ENCODE peak calls at places on chromosomes 2 and 18, in nine cellular contexts. One of them, this sample, is unnamed.

GRCh38 chr2:40287201-40287600 is 164.7 kb downstream of the SLC8A1 start:
- DNase-seq in foreskin fibroblast: no peak
- DNase-seq in stimulated activated CD8-positive, alpha-beta memory T cell treated with anti-CD3 and anti-CD28 coated beads, Interleukin-15, amount 100 ng/mL, for 24 hours: no peak
- DNase-seq in AG09319: no peak
- DNase-seq in left ventricle myocardium inferior: no peak
- DNase-seq in posterior vena cava: no peak
- DNase-seq in GM10248: no peak
- DNase-seq in fibroblast of the aortic adventitia: peak
- DNase-seq in T follicular helper cell: no peak
- DNase-seq in this sample: no peak

GRCh38 chr2:94873362-94874276 is 2.4 kb downstream of the TEKT4 start:
- DNase-seq in foreskin fibroblast: no peak
- DNase-seq in stimulated activated CD8-positive, alpha-beta memory T cell treated with anti-CD3 and anti-CD28 coated beads, Interleukin-15, amount 100 ng/mL, for 24 hours: no peak
- DNase-seq in AG09319: no peak
- DNase-seq in left ventricle myocardium inferior: peak
- DNase-seq in posterior vena cava: no peak
- DNase-seq in GM10248: no peak
- DNase-seq in fibroblast of the aortic adventitia: no peak
- DNase-seq in T follicular helper cell: no peak
- DNase-seq in this sample: no peak

GRCh38 chr2:129479892-129480291 is 499.6 kb upstream of the RAB6C start:
- DNase-seq in foreskin fibroblast: no peak
- DNase-seq in stimulated activated CD8-positive, alpha-beta memory T cell treated with anti-CD3 and anti-CD28 coated beads, Interleukin-15, amount 100 ng/mL, for 24 hours: no peak
- DNase-seq in AG09319: no peak
- DNase-seq in left ventricle myocardium inferior: no peak
- DNase-seq in posterior vena cava: no peak
- DNase-seq in GM10248: no peak
- DNase-seq in fibroblast of the aortic adventitia: no peak
- DNase-seq in T follicular helper cell: no peak
- DNase-seq in this sample: no peak

GRCh38 chr18:8792688-8793316 is 87.4 kb downstream of the MTCL1 start:
- DNase-seq in foreskin fibroblast: no peak
- DNase-seq in stimulated activated CD8-positive, alpha-beta memory T cell treated with anti-CD3 and anti-CD28 coated beads, Interleukin-15, amount 100 ng/mL, for 24 hours: no peak
- DNase-seq in AG09319: no peak
- DNase-seq in left ventricle myocardium inferior: no peak
- DNase-seq in posterior vena cava: no peak
- DNase-seq in GM10248: no peak
- DNase-seq in fibroblast of the aortic adventitia: no peak
- DNase-seq in T follicular helper cell: no peak
- DNase-seq in this sample: no peak

GRCh38 chr2:80169811-80170594 is 134.5 kb downstream of the LRRTM1 start:
- DNase-seq in foreskin fibroblast: no peak
- DNase-seq in stimulated activated CD8-positive, alpha-beta memory T cell treated with anti-CD3 and anti-CD28 coated beads, Interleukin-15, amount 100 ng/mL, for 24 hours: no peak
- DNase-seq in AG09319: no peak
- DNase-seq in left ventricle myocardium inferior: no peak
- DNase-seq in posterior vena cava: no peak
- DNase-seq in GM10248: no peak
- DNase-seq in fibroblast of the aortic adventitia: no peak
- DNase-seq in T follicular helper cell: no peak
- DNase-seq in this sample: no peak

GRCh38 chr2:70024284-70024683 is 62.9 kb upstream of the ASPRV1 start:
- DNase-seq in foreskin fibroblast: no peak
- DNase-seq in stimulated activated CD8-positive, alpha-beta memory T cell treated with anti-CD3 and anti-CD28 coated beads, Interleukin-15, amount 100 ng/mL, for 24 hours: no peak
- DNase-seq in AG09319: no peak
- DNase-seq in left ventricle myocardium inferior: no peak
- DNase-seq in posterior vena cava: no peak
- DNase-seq in GM10248: no peak
- DNase-seq in fibroblast of the aortic adventitia: no peak
- DNase-seq in T follicular helper cell: no peak
- DNase-seq in this sample: no peak

GRCh38 chr2:45978302-45978859 is 318.8 kb upstream of the EPAS1 start:
- DNase-seq in foreskin fibroblast: no peak
- DNase-seq in stimulated activated CD8-positive, alpha-beta memory T cell treated with anti-CD3 and anti-CD28 coated beads, Interleukin-15, amount 100 ng/mL, for 24 hours: no peak
- DNase-seq in AG09319: no peak
- DNase-seq in left ventricle myocardium inferior: no peak
- DNase-seq in posterior vena cava: no peak
- DNase-seq in GM10248: peak
- DNase-seq in fibroblast of the aortic adventitia: no peak
- DNase-seq in T follicular helper cell: no peak
- DNase-seq in this sample: no peak

GRCh38 chr2:23385748-23386421 is 906 bp downstream of the KLHL29 start:
- DNase-seq in foreskin fibroblast: no peak
- DNase-seq in stimulated activated CD8-positive, alpha-beta memory T cell treated with anti-CD3 and anti-CD28 coated beads, Interleukin-15, amount 100 ng/mL, for 24 hours: no peak
- DNase-seq in AG09319: no peak
- DNase-seq in left ventricle myocardium inferior: peak
- DNase-seq in posterior vena cava: no peak
- DNase-seq in GM10248: peak
- DNase-seq in fibroblast of the aortic adventitia: no peak
- DNase-seq in T follicular helper cell: no peak
- DNase-seq in this sample: no peak

GRCh38 chr2:113324684-113325160 is 46.0 kb upstream of the PAX8 start:
- DNase-seq in foreskin fibroblast: peak
- DNase-seq in stimulated activated CD8-positive, alpha-beta memory T cell treated with anti-CD3 and anti-CD28 coated beads, Interleukin-15, amount 100 ng/mL, for 24 hours: peak
- DNase-seq in AG09319: no peak
- DNase-seq in left ventricle myocardium inferior: peak
- DNase-seq in posterior vena cava: no peak
- DNase-seq in GM10248: peak
- DNase-seq in fibroblast of the aortic adventitia: peak
- DNase-seq in T follicular helper cell: peak
- DNase-seq in this sample: no peak

GRCh38 chr18:31409301-31409700 is 32.7 kb downstream of the DSG4 start:
- DNase-seq in foreskin fibroblast: no peak
- DNase-seq in stimulated activated CD8-positive, alpha-beta memory T cell treated with anti-CD3 and anti-CD28 coated beads, Interleukin-15, amount 100 ng/mL, for 24 hours: no peak
- DNase-seq in AG09319: no peak
- DNase-seq in left ventricle myocardium inferior: no peak
- DNase-seq in posterior vena cava: no peak
- DNase-seq in GM10248: no peak
- DNase-seq in fibroblast of the aortic adventitia: no peak
- DNase-seq in T follicular helper cell: no peak
- DNase-seq in this sample: no peak

GRCh38 chr2:228417966-228418365 is 236.5 kb upstream of the SPHKAP start:
- DNase-seq in foreskin fibroblast: peak
- DNase-seq in stimulated activated CD8-positive, alpha-beta memory T cell treated with anti-CD3 and anti-CD28 coated beads, Interleukin-15, amount 100 ng/mL, for 24 hours: no peak
- DNase-seq in AG09319: no peak
- DNase-seq in left ventricle myocardium inferior: no peak
- DNase-seq in posterior vena cava: no peak
- DNase-seq in GM10248: no peak
- DNase-seq in fibroblast of the aortic adventitia: peak
- DNase-seq in T follicular helper cell: no peak
- DNase-seq in this sample: no peak

GRCh38 chr2:232038251-232038897 is 76.9 kb downstream of the DIS3L2 start:
- DNase-seq in foreskin fibroblast: no peak
- DNase-seq in stimulated activated CD8-positive, alpha-beta memory T cell treated with anti-CD3 and anti-CD28 coated beads, Interleukin-15, amount 100 ng/mL, for 24 hours: no peak
- DNase-seq in AG09319: no peak
- DNase-seq in left ventricle myocardium inferior: no peak
- DNase-seq in posterior vena cava: no peak
- DNase-seq in GM10248: no peak
- DNase-seq in fibroblast of the aortic adventitia: peak
- DNase-seq in T follicular helper cell: no peak
- DNase-seq in this sample: no peak

GRCh38 chr2:64919261-64919660 is 69.9 kb upstream of the SLC1A4 start:
- DNase-seq in foreskin fibroblast: no peak
- DNase-seq in stimulated activated CD8-positive, alpha-beta memory T cell treated with anti-CD3 and anti-CD28 coated beads, Interleukin-15, amount 100 ng/mL, for 24 hours: no peak
- DNase-seq in AG09319: no peak
- DNase-seq in left ventricle myocardium inferior: no peak
- DNase-seq in posterior vena cava: no peak
- DNase-seq in GM10248: no peak
- DNase-seq in fibroblast of the aortic adventitia: no peak
- DNase-seq in T follicular helper cell: no peak
- DNase-seq in this sample: no peak

GRCh38 chr2:50492452-50492851 is 539.5 kb downstream of the NRXN1 start:
- DNase-seq in foreskin fibroblast: peak
- DNase-seq in stimulated activated CD8-positive, alpha-beta memory T cell treated with anti-CD3 and anti-CD28 coated beads, Interleukin-15, amount 100 ng/mL, for 24 hours: no peak
- DNase-seq in AG09319: peak
- DNase-seq in left ventricle myocardium inferior: no peak
- DNase-seq in posterior vena cava: no peak
- DNase-seq in GM10248: peak
- DNase-seq in fibroblast of the aortic adventitia: peak
- DNase-seq in T follicular helper cell: peak
- DNase-seq in this sample: peak

GRCh38 chr2:20173496-20174402 is 51.2 kb downstream of the SDC1 start:
- DNase-seq in foreskin fibroblast: no peak
- DNase-seq in stimulated activated CD8-positive, alpha-beta memory T cell treated with anti-CD3 and anti-CD28 coated beads, Interleukin-15, amount 100 ng/mL, for 24 hours: no peak
- DNase-seq in AG09319: no peak
- DNase-seq in left ventricle myocardium inferior: no peak
- DNase-seq in posterior vena cava: no peak
- DNase-seq in GM10248: no peak
- DNase-seq in fibroblast of the aortic adventitia: no peak
- DNase-seq in T follicular helper cell: no peak
- DNase-seq in this sample: no peak

GRCh38 chr18:25832008-25832604 is 258.3 kb downstream of the SS18 start:
- DNase-seq in foreskin fibroblast: peak
- DNase-seq in stimulated activated CD8-positive, alpha-beta memory T cell treated with anti-CD3 and anti-CD28 coated beads, Interleukin-15, amount 100 ng/mL, for 24 hours: no peak
- DNase-seq in AG09319: peak
- DNase-seq in left ventricle myocardium inferior: peak
- DNase-seq in posterior vena cava: peak
- DNase-seq in GM10248: peak
- DNase-seq in fibroblast of the aortic adventitia: peak
- DNase-seq in T follicular helper cell: no peak
- DNase-seq in this sample: no peak

GRCh38 chr2:1704606-1705556 is 39.4 kb downstream of the PXDN start:
- DNase-seq in foreskin fibroblast: no peak
- DNase-seq in stimulated activated CD8-positive, alpha-beta memory T cell treated with anti-CD3 and anti-CD28 coated beads, Interleukin-15, amount 100 ng/mL, for 24 hours: no peak
- DNase-seq in AG09319: no peak
- DNase-seq in left ventricle myocardium inferior: no peak
- DNase-seq in posterior vena cava: no peak
- DNase-seq in GM10248: no peak
- DNase-seq in fibroblast of the aortic adventitia: no peak
- DNase-seq in T follicular helper cell: no peak
- DNase-seq in this sample: no peak

GRCh38 chr2:239779592-239779983 is 245.6 kb downstream of the NDUFA10 start:
- DNase-seq in foreskin fibroblast: no peak
- DNase-seq in stimulated activated CD8-positive, alpha-beta memory T cell treated with anti-CD3 and anti-CD28 coated beads, Interleukin-15, amount 100 ng/mL, for 24 hours: no peak
- DNase-seq in AG09319: no peak
- DNase-seq in left ventricle myocardium inferior: no peak
- DNase-seq in posterior vena cava: peak
- DNase-seq in GM10248: no peak
- DNase-seq in fibroblast of the aortic adventitia: no peak
- DNase-seq in T follicular helper cell: no peak
- DNase-seq in this sample: no peak

GRCh38 chr2:96625571-96626552 is 12.2 kb downstream of the KANSL3 start:
- DNase-seq in foreskin fibroblast: no peak
- DNase-seq in stimulated activated CD8-positive, alpha-beta memory T cell treated with anti-CD3 and anti-CD28 coated beads, Interleukin-15, amount 100 ng/mL, for 24 hours: no peak
- DNase-seq in AG09319: no peak
- DNase-seq in left ventricle myocardium inferior: no peak
- DNase-seq in posterior vena cava: no peak
- DNase-seq in GM10248: no peak
- DNase-seq in fibroblast of the aortic adventitia: peak
- DNase-seq in T follicular helper cell: no peak
- DNase-seq in this sample: no peak

GRCh38 chr18:37874721-37875120 is 309.1 kb upstream of the CELF4 start:
- DNase-seq in foreskin fibroblast: no peak
- DNase-seq in stimulated activated CD8-positive, alpha-beta memory T cell treated with anti-CD3 and anti-CD28 coated beads, Interleukin-15, amount 100 ng/mL, for 24 hours: no peak
- DNase-seq in AG09319: no peak
- DNase-seq in left ventricle myocardium inferior: no peak
- DNase-seq in posterior vena cava: no peak
- DNase-seq in GM10248: no peak
- DNase-seq in fibroblast of the aortic adventitia: no peak
- DNase-seq in T follicular helper cell: no peak
- DNase-seq in this sample: no peak

GRCh38 chr2:182066439-182067061 is 80.9 kb downstream of the PPP1R1C start:
- DNase-seq in foreskin fibroblast: peak
- DNase-seq in stimulated activated CD8-positive, alpha-beta memory T cell treated with anti-CD3 and anti-CD28 coated beads, Interleukin-15, amount 100 ng/mL, for 24 hours: no peak
- DNase-seq in AG09319: peak
- DNase-seq in left ventricle myocardium inferior: no peak
- DNase-seq in posterior vena cava: no peak
- DNase-seq in GM10248: no peak
- DNase-seq in fibroblast of the aortic adventitia: peak
- DNase-seq in T follicular helper cell: no peak
- DNase-seq in this sample: peak

GRCh38 chr2:55138546-55139288 is 88.5 kb upstream of the RTN4 start:
- DNase-seq in foreskin fibroblast: no peak
- DNase-seq in stimulated activated CD8-positive, alpha-beta memory T cell treated with anti-CD3 and anti-CD28 coated beads, Interleukin-15, amount 100 ng/mL, for 24 hours: no peak
- DNase-seq in AG09319: no peak
- DNase-seq in left ventricle myocardium inferior: no peak
- DNase-seq in posterior vena cava: no peak
- DNase-seq in GM10248: no peak
- DNase-seq in fibroblast of the aortic adventitia: no peak
- DNase-seq in T follicular helper cell: no peak
- DNase-seq in this sample: no peak

GRCh38 chr2:178309541-178309940 is 115.2 kb downstream of the OSBPL6 start:
- DNase-seq in foreskin fibroblast: no peak
- DNase-seq in stimulated activated CD8-positive, alpha-beta memory T cell treated with anti-CD3 and anti-CD28 coated beads, Interleukin-15, amount 100 ng/mL, for 24 hours: no peak
- DNase-seq in AG09319: no peak
- DNase-seq in left ventricle myocardium inferior: no peak
- DNase-seq in posterior vena cava: no peak
- DNase-seq in GM10248: no peak
- DNase-seq in fibroblast of the aortic adventitia: no peak
- DNase-seq in T follicular helper cell: no peak
- DNase-seq in this sample: no peak

GRCh38 chr2:54604771-54605350 is 118.6 kb upstream of the EML6 start:
- DNase-seq in foreskin fibroblast: no peak
- DNase-seq in stimulated activated CD8-positive, alpha-beta memory T cell treated with anti-CD3 and anti-CD28 coated beads, Interleukin-15, amount 100 ng/mL, for 24 hours: no peak
- DNase-seq in AG09319: no peak
- DNase-seq in left ventricle myocardium inferior: no peak
- DNase-seq in posterior vena cava: no peak
- DNase-seq in GM10248: no peak
- DNase-seq in fibroblast of the aortic adventitia: no peak
- DNase-seq in T follicular helper cell: no peak
- DNase-seq in this sample: no peak

GRCh38 chr18:35841283-35841682 is 131.2 kb upstream of the RMP24 start:
- DNase-seq in foreskin fibroblast: no peak
- DNase-seq in stimulated activated CD8-positive, alpha-beta memory T cell treated with anti-CD3 and anti-CD28 coated beads, Interleukin-15, amount 100 ng/mL, for 24 hours: no peak
- DNase-seq in AG09319: no peak
- DNase-seq in left ventricle myocardium inferior: no peak
- DNase-seq in posterior vena cava: no peak
- DNase-seq in GM10248: no peak
- DNase-seq in fibroblast of the aortic adventitia: no peak
- DNase-seq in T follicular helper cell: no peak
- DNase-seq in this sample: no peak

GRCh38 chr2:167404896-167405295 is 516.6 kb downstream of the XIRP2 start:
- DNase-seq in foreskin fibroblast: no peak
- DNase-seq in stimulated activated CD8-positive, alpha-beta memory T cell treated with anti-CD3 and anti-CD28 coated beads, Interleukin-15, amount 100 ng/mL, for 24 hours: no peak
- DNase-seq in AG09319: no peak
- DNase-seq in left ventricle myocardium inferior: no peak
- DNase-seq in posterior vena cava: no peak
- DNase-seq in GM10248: no peak
- DNase-seq in fibroblast of the aortic adventitia: no peak
- DNase-seq in T follicular helper cell: no peak
- DNase-seq in this sample: no peak

GRCh38 chr2:126720031-126720368 is 64.0 kb downstream of the GYPC start:
- DNase-seq in foreskin fibroblast: no peak
- DNase-seq in stimulated activated CD8-positive, alpha-beta memory T cell treated with anti-CD3 and anti-CD28 coated beads, Interleukin-15, amount 100 ng/mL, for 24 hours: no peak
- DNase-seq in AG09319: no peak
- DNase-seq in left ventricle myocardium inferior: no peak
- DNase-seq in posterior vena cava: no peak
- DNase-seq in GM10248: no peak
- DNase-seq in fibroblast of the aortic adventitia: no peak
- DNase-seq in T follicular helper cell: no peak
- DNase-seq in this sample: no peak